ENCODE peak calls at places on chromosomes 5 and 9, in seven cellular contexts. I, Q, R, M, A, J and G are unnamed samples.

GRCh38 chr9:97911528-97911927 is 10.8 kb downstream of the TRMO start:
- DNase-seq in M (peak), Q (no peak), I (no peak), J (no peak), R (no peak), A (no peak), G (no peak)

GRCh38 chr5:147911427-147911826 is 5.1 kb upstream of the C5orf46 start:
- DNase-seq in A (no peak), M (no peak), R (no peak), I (no peak), J (no peak), Q (peak), G (no peak)

GRCh38 chr9:5621327-5621726 is 7.6 kb upstream of the RIC1 start:
- DNase-seq in R (no peak), J (peak), A (peak), I (no peak), M (no peak), Q (no peak), G (no peak)

GRCh38 chr9:90835206-90835605 is 33.6 kb downstream of the SYK start:
- DNase-seq in Q (no peak), R (no peak), A (no peak), I (no peak), J (no peak), M (no peak), G (no peak)

GRCh38 chr5:54580997-54581741 is 63.6 kb downstream of the SNX18 start:
- DNase-seq in I (no peak), J (no peak), M (no peak), Q (no peak), R (no peak), A (no peak), G (no peak)

GRCh38 chr9:18531127-18531526 is 57.2 kb downstream of the ADAMTSL1 start:
- DNase-seq in R (no peak), Q (no peak), J (no peak), M (no peak), I (no peak), A (no peak), G (no peak)

GRCh38 chr9:89738137-89738932 is 133.5 kb downstream of the GADD45G start:
- DNase-seq in R (no peak), J (no peak), Q (no peak), M (peak), I (no peak), A (no peak), G (no peak)

GRCh38 chr5:14628346-14628745 is 36.2 kb upstream of the OTULIN start:
- DNase-seq in I (peak), A (peak), Q (no peak), M (no peak), J (no peak), R (peak), G (peak)

GRCh38 chr5:60805470-60805869 is 38.6 kb downstream of the ELOVL7 start:
- DNase-seq in I (no peak), R (no peak), A (peak), Q (no peak), J (no peak), M (no peak), G (no peak)

GRCh38 chr9:116154334-116154975 is 864 bp downstream of the PAPPA start:
- DNase-seq in Q (peak), M (peak), A (no peak), R (no peak), J (no peak), I (peak), G (peak)

GRCh38 chr5:139903805-139904565 is 108.4 kb downstream of the PSD2 start:
- DNase-seq in I (peak), Q (no peak), A (no peak), J (no peak), R (no peak), M (peak), G (peak)

GRCh38 chr5:136594416-136594815 is 229.1 kb upstream of the TRPC7 start:
- DNase-seq in Q (no peak), R (no peak), A (peak), I (no peak), M (no peak), J (no peak), G (no peak)

GRCh38 chr9:95007470-95007869 is 281.0 kb downstream of the AOPEP start:
- DNase-seq in M (no peak), A (no peak), Q (no peak), I (no peak), J (no peak), R (no peak), G (no peak)

GRCh38 chr5:76674330-76675066 is 41.4 kb upstream of the F2R start:
- DNase-seq in M (no peak), I (no peak), R (no peak), A (no peak), Q (no peak), J (no peak), G (no peak)

GRCh38 chr5:150777685-150778084 is 872 bp upstream of the SMIM3 start:
- DNase-seq in I (no peak), M (no peak), A (no peak), J (no peak), Q (no peak), R (no peak), G (no peak)

GRCh38 chr5:9207820-9208418 is 338.0 kb downstream of the SEMA5A start:
- DNase-seq in M (no peak), R (no peak), Q (no peak), J (peak), I (no peak), A (peak), G (no peak)

GRCh38 chr9:5651246-5651645 is 22.3 kb downstream of the RIC1 start:
- DNase-seq in R (no peak), A (no peak), I (no peak), M (no peak), J (no peak), Q (no peak), G (no peak)

GRCh38 chr5:156431956-156432829 is 105.2 kb downstream of the SGCD start:
- DNase-seq in R (no peak), J (no peak), A (no peak), Q (no peak), I (no peak), M (no peak), G (no peak)

GRCh38 chr9:107547772-107548297 is 58.3 kb upstream of the KLF4 start:
- DNase-seq in M (no peak), J (no peak), I (no peak), R (no peak), A (no peak), Q (no peak), G (no peak)

GRCh38 chr9:112795946-112796345 is 45.4 kb downstream of the SNX30 start:
- DNase-seq in A (no peak), M (no peak), I (no peak), J (no peak), R (no peak), Q (no peak), G (no peak)

GRCh38 chr5:139648205-139649081 is at the start of gene CXXC5:
- DNase-seq in A (no peak), Q (peak), R (peak), I (peak), J (no peak), M (peak), G (peak)

GRCh38 chr5:14685757-14686156 is 21.2 kb downstream of the OTULIN start:
- DNase-seq in R (peak), I (no peak), Q (no peak), A (peak), J (peak), M (peak), G (peak)

GRCh38 chr5:157222506-157223230 is 42.0 kb downstream of the ITK start:
- DNase-seq in J (no peak), R (no peak), Q (no peak), I (no peak), M (no peak), A (no peak), G (no peak)

GRCh38 chr5:1200495-1201326 is 684 bp upstream of the SLC6A19 start:
- DNase-seq in R (no peak), J (no peak), M (no peak), A (no peak), I (no peak), Q (no peak), G (no peak)

GRCh38 chr5:170640731-170641588 is 137.1 kb downstream of the KCNIP1 start:
- DNase-seq in R (no peak), Q (no peak), J (no peak), I (no peak), M (no peak), A (no peak), G (no peak)

GRCh38 chr5:71601222-71602026 is 14.3 kb downstream of the MCCC2 start:
- DNase-seq in A (peak), J (peak), I (no peak), Q (no peak), M (peak), R (peak), G (peak)

GRCh38 chr9:17531642-17532254 is 47.1 kb upstream of the SH3GL2 start:
- DNase-seq in J (peak), Q (no peak), M (peak), I (no peak), R (no peak), A (peak), G (peak)

GRCh38 chr9:129560849-129561248 is 60.1 kb downstream of the C9orf50 start:
- DNase-seq in M (no peak), A (no peak), Q (no peak), R (no peak), J (no peak), I (no peak), G (peak)

GRCh38 chr5:135691116-135691515 is 112.3 kb upstream of the CXCL14 start:
- DNase-seq in J (no peak), R (no peak), A (no peak), Q (no peak), M (no peak), I (no peak), G (no peak)

GRCh38 chr9:21144620-21145019 is 3.0 kb upstream of the IFNW1 start:
- DNase-seq in A (no peak), R (no peak), I (no peak), Q (no peak), J (no peak), M (no peak), G (no peak)

GRCh38 chr9:120985759-120986353 is 59.3 kb upstream of the TRAF1 start:
- DNase-seq in Q (no peak), J (peak), M (peak), R (no peak), I (no peak), A (peak), G (no peak)

GRCh38 chr5:9498541-9499497 is 47.1 kb downstream of the SEMA5A start:
- DNase-seq in I (no peak), R (no peak), Q (no peak), A (peak), J (no peak), M (peak), G (no peak)

GRCh38 chr5:78636682-78637081 is 11.9 kb downstream of the LHFPL2 start:
- DNase-seq in R (no peak), A (no peak), J (no peak), M (no peak), I (no peak), Q (no peak), G (no peak)

GRCh38 chr5:78633710-78634109 is 14.9 kb downstream of the LHFPL2 start:
- DNase-seq in Q (no peak), J (no peak), I (no peak), A (no peak), M (no peak), R (no peak), G (no peak)

GRCh38 chr5:78631931-78632330 is 16.6 kb downstream of the LHFPL2 start:
- DNase-seq in R (no peak), M (no peak), J (no peak), A (peak), Q (no peak), I (no peak), G (no peak)

GRCh38 chr5:78632467-78632866 is 16.1 kb downstream of the LHFPL2 start:
- DNase-seq in J (no peak), A (no peak), Q (no peak), I (no peak), M (no peak), R (no peak), G (no peak)

GRCh38 chr5:78634634-78635033 is 13.9 kb downstream of the LHFPL2 start:
- DNase-seq in Q (no peak), I (no peak), A (no peak), J (no peak), M (no peak), R (no peak), G (no peak)
- TF ChIP-seq CTCF in Q (no peak), I (no peak), A (no peak), J (peak), M (peak), R (no peak), G (no peak)

GRCh38 chr9:70117835-70118319 is 74.2 kb downstream of the MAMDC2 start:
- DNase-seq in R (no peak), A (peak), M (no peak), J (no peak), Q (no peak), I (no peak), G (no peak)

GRCh38 chr9:70123695-70124094 is 80.0 kb downstream of the MAMDC2 start:
- DNase-seq in Q (no peak), J (no peak), R (no peak), A (no peak), I (no peak), M (no peak), G (no peak)

GRCh38 chr9:70121818-70122436 is 78.3 kb downstream of the MAMDC2 start:
- DNase-seq in A (peak), J (no peak), Q (no peak), M (no peak), I (no peak), R (no peak), G (no peak)

GRCh38 chr9:70119786-70120185 is 76.1 kb downstream of the MAMDC2 start:
- DNase-seq in Q (no peak), R (no peak), M (peak), A (no peak), J (no peak), I (no peak), G (no peak)

GRCh38 chr9:70120834-70121510 is 77.3 kb downstream of the MAMDC2 start:
- DNase-seq in M (peak), A (peak), R (no peak), J (no peak), I (no peak), Q (peak), G (no peak)
- TF ChIP-seq CTCF in M (peak), A (peak), R (no peak), J (no peak), I (no peak), Q (peak), G (no peak)

DNA sequence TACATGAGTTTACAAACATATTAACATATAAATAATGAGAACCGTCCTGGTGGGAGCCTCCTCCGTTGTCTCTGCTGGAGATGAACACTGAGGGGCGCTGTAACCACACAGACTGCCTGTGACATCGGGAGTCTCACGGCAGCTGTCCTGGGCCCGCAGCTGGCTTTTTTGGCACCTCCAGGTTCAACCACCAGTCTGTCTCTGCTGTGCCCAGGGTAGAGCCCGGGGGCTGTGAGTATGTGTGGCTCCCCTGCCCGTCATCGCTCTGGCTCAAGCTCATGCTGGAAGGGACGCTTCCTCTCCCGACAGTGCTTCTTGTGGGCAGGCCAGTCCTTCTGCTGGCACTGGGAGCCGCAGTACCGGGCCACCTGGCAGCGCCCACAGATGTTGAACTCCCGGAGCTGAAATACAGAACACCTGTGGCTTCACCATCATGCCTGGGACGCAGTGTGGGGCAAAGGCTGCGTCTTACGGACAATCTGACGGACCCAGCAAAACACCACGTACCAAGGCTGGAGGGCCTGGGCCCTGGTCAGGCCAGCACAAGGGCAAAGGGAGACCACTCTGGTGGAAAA is 3.6 kb upstream of the DPH7 start:
- DNase-seq in A (no peak), R (no peak), I (no peak), J (no peak), Q (no peak), M (peak), G (peak)
- TF ChIP-seq CTCF in A (peak), R (no peak), I (peak), J (peak), Q (peak), M (peak), G (peak)

GRCh38 chr9:72199253-72199652 is 50.0 kb downstream of the GDA start:
- DNase-seq in M (no peak), A (no peak), I (no peak), Q (no peak), J (no peak), R (no peak), G (no peak)
- TF ChIP-seq CTCF in M (no peak), A (no peak), I (no peak), Q (no peak), J (no peak), R (no peak), G (no peak)

GRCh38 chr5:75054110-75054930 is 2.0 kb upstream of the GCNT4 start:
- DNase-seq in A (peak), I (no peak), R (no peak), J (no peak), Q (peak), M (no peak), G (peak)

GRCh38 chr5:75051217-75051751 is 1.1 kb downstream of the GCNT4 start:
- DNase-seq in R (no peak), M (no peak), Q (no peak), J (no peak), I (no peak), A (no peak), G (peak)

GRCh38 chr5:75052461-75053285 is at the start of gene GCNT4:
- DNase-seq in R (peak), A (no peak), M (peak), J (no peak), Q (peak), I (peak), G (peak)

GRCh38 chr5:75055727-75056144 is 3.4 kb upstream of the GCNT4 start:
- DNase-seq in M (no peak), J (no peak), Q (no peak), R (no peak), A (no peak), I (no peak), G (no peak)

DNA sequence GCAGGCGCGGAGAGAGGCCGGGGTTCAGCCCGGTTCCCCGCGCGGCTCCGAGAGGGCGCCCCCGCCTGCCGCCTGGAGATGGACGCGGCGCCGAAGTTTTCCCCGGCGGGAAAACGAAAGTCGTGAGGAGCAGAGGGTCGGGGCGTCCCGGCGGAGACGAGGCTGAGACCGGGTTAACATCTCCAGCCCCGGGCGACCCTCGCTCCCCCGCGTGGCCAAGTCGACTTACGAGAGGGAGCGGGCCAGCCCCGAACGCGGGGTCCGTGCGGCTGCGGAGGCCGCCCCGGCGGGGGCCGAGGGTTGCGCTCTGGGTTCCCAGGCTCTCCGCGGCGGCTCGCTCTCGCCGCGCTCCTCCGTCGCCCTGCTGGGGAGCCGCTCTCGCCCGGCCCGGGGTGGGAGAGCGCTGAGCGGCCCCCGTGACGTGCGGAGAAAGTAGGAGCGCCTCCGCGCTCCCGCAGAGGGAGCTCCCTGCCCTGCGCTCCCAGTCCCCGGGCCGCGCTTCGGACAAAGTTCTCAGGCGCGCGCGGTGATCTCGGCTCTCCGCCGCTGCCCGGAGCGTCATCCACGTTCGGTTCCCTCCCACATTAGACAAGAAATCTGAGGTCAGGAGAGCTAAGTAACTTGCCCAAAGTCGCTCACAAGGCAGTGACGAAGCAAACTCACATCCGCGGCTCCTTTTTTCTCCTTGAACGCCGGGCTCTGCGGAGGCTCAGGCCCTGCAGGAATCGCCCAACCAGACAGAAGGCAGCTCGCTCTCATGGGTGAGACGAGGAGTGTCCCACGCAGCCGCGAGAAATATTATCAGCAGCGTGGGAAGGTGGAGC is 1.1 kb upstream of the GCNT4 start:
- DNase-seq in M (peak), J (no peak), R (peak), I (peak), Q (peak), A (peak), G (peak)
- TF ChIP-seq CTCF in M (peak), J (no peak), R (peak), I (no peak), Q (peak), A (peak), G (no peak)

DNA sequence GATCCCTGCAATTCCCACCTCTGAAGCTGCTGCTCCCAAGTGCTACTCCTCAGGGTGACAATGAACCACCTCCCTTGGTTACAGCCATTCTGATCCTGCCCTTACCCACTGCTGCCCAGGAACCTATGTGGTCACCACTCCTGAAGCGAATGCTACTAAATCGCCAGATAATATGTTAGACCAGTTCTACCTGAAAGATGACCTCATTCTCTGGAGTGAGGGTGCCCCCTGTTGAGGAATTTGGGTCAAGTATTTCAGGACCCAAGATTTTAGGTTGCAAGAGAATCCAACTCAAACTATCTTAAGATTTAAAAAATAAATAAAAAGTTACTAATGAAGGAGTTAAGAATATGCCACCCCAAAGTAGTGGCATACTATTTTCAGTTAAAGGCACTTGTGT is 5.8 kb upstream of the SNAPC3 start:
- DNase-seq in R (peak), Q (no peak), J (no peak), A (peak), I (no peak), M (peak), G (peak)
- TF ChIP-seq CTCF in R (peak), Q (peak), J (peak), A (peak), I (peak), M (peak), G (peak)

GRCh38 chr5:74272019-74272775 is 368.3 kb downstream of the ENC1 start:
- DNase-seq in M (no peak), Q (no peak), J (no peak), R (no peak), I (no peak), A (peak), G (no peak)
- TF ChIP-seq CTCF in M (no peak), Q (no peak), J (no peak), R (no peak), I (no peak), A (no peak), G (no peak)